ENCODE peak calls at places on chromosomes 13 and 19, in ten cellular contexts. E is lower lobe of right lung, X is left lobe of liver, B is RKO, Y is RPMI7951, J is GM18507, D is NCI-H1105, U is hypothalamus, N is hippocampal formation, V is putamen. A is an unnamed sample.
A peak's percentile ranks its signal among the peaks of the same experiment; 100 is the strongest.

GRCh38 chr19:7333198-7334118 is 15.3 kb upstream of the ARHGEF18 start:
- DNase-seq in E (no peak), X (no peak), B (no peak), Y (no peak), J (no peak), D (no peak), U (no peak), N (no peak), V (no peak), A (no peak)

GRCh38 chr19:4425531-4425930 is 23.1 kb downstream of the CHAF1A start:
- DNase-seq in E (no peak), X (no peak), B (peak; percentile 23), Y (no peak), J (no peak), D (no peak), U (no peak), N (no peak), V (no peak), A (no peak)

GRCh38 chr13:40611004-40611403 is 55.4 kb downstream of the FOXO1 start:
- DNase-seq in E (no peak), X (no peak), B (no peak), Y (no peak), J (no peak), D (no peak), U (no peak), N (no peak), V (no peak), A (no peak)

GRCh38 chr13:56864451-56864850 is 276.3 kb upstream of the PRR20A start:
- DNase-seq in E (no peak), X (no peak), B (no peak), Y (no peak), J (no peak), D (no peak), U (no peak), N (no peak), V (no peak), A (no peak)

GRCh38 chr19:50333235-50333736 is 4.1 kb upstream of the KCNC3 start:
- DNase-seq in E (peak; percentile 98), X (peak; percentile 93), B (no peak), Y (peak; percentile 88), J (peak; percentile 67), D (peak; percentile 93), U (peak; percentile 90), N (peak; percentile 90), V (peak; percentile 92), A (peak; percentile 91)

GRCh38 chr13:76164290-76164689 is 528.2 kb downstream of the LMO7 start:
- DNase-seq in E (no peak), X (no peak), B (no peak), Y (no peak), J (no peak), D (no peak), U (no peak), N (no peak), V (no peak), A (no peak)

GRCh38 chr13:44174769-44175425 is 198.7 kb upstream of the SERP2 start:
- DNase-seq in E (no peak), X (no peak), B (peak; percentile 9), Y (peak; percentile 67), J (no peak), D (no peak), U (no peak), N (no peak), V (no peak), A (no peak)

GRCh38 chr13:48818495-48818961 is 157.2 kb upstream of the FNDC3A start:
- DNase-seq in E (no peak), X (no peak), B (peak; percentile 72), Y (peak; percentile 85), J (no peak), D (no peak), U (no peak), N (no peak), V (no peak), A (no peak)

GRCh38 chr13:98273824-98274786 is 97.0 kb upstream of the RNF113B start:
- DNase-seq in E (no peak), X (no peak), B (no peak), Y (no peak), J (no peak), D (no peak), U (no peak), N (no peak), V (no peak), A (no peak)

GRCh38 chr13:80224468-80224867 is 116.5 kb downstream of the SPRY2 start:
- DNase-seq in E (no peak), X (no peak), B (no peak), Y (no peak), J (no peak), D (no peak), U (no peak), N (no peak), V (peak; percentile 64), A (no peak)

GRCh38 chr19:52138614-52139290 is 986 bp downstream of the ZNF616 start:
- DNase-seq in E (no peak), X (no peak), B (peak; percentile 68), Y (peak; percentile 29), J (no peak), D (peak; percentile 51), U (no peak), N (no peak), V (peak; percentile 18), A (peak; percentile 13)

GRCh38 chr19:35167251-35168119 is 12.9 kb downstream of the FXYD5 start:
- DNase-seq in E (no peak), X (no peak), B (no peak), Y (peak; percentile 30), J (no peak), D (no peak), U (no peak), N (no peak), V (no peak), A (no peak)

GRCh38 chr19:30742981-30743380 is 370.8 kb downstream of the ZNF536 start:
- DNase-seq in E (no peak), X (no peak), B (no peak), Y (no peak), J (no peak), D (no peak), U (no peak), N (no peak), V (no peak), A (no peak)

GRCh38 chr13:101942535-101943157 is 459.2 kb downstream of the FGF14 start:
- DNase-seq in E (no peak), X (no peak), B (no peak), Y (no peak), J (no peak), D (peak; percentile 38), U (no peak), N (peak; percentile 26), V (no peak), A (no peak)

GRCh38 chr13:101499406-101499805 is 46.9 kb downstream of the ITGBL1 start:
- DNase-seq in E (no peak), X (no peak), B (no peak), Y (peak; percentile 55), J (no peak), D (no peak), U (no peak), N (no peak), V (no peak), A (no peak)

GRCh38 chr19:42420055-42420544 is 7.1 kb downstream of the LIPE start:
- DNase-seq in E (peak; percentile 65), X (no peak), B (peak; percentile 83), Y (peak; percentile 43), J (no peak), D (no peak), U (no peak), N (peak; percentile 14), V (no peak), A (no peak)

GRCh38 chr13:23599083-23599925 is 29.1 kb downstream of the TNFRSF19 start:
- DNase-seq in E (no peak), X (no peak), B (no peak), Y (no peak), J (no peak), D (no peak), U (no peak), N (no peak), V (no peak), A (no peak)

GRCh38 chr19:2275588-2276428 is 6.2 kb downstream of the PEAK3 start:
- DNase-seq in E (no peak), X (no peak), B (no peak), Y (no peak), J (no peak), D (no peak), U (no peak), N (no peak), V (no peak), A (no peak)

GRCh38 chr19:41386442-41386841 is 10.1 kb downstream of the TMEM91 start:
- DNase-seq in E (no peak), X (no peak), B (no peak), Y (no peak), J (no peak), D (no peak), U (no peak), N (no peak), V (no peak), A (no peak)

GRCh38 chr19:2164020-2164988 is 571 bp downstream of the DOT1L start:
- DNase-seq in E (no peak), X (no peak), B (peak; percentile 51), Y (peak; percentile 20), J (no peak), D (no peak), U (no peak), N (no peak), V (no peak), A (no peak)

GRCh38 chr13:101452519-101453485 is at the start of gene ITGBL1:
- DNase-seq in E (no peak), X (no peak), B (no peak), Y (peak; percentile 73), J (no peak), D (no peak), U (no peak), N (peak; percentile 12), V (no peak), A (no peak)

GRCh38 chr19:40400521-40400920 is 10.5 kb upstream of the HIPK4 start:
- DNase-seq in E (no peak), X (no peak), B (no peak), Y (no peak), J (no peak), D (no peak), U (no peak), N (no peak), V (no peak), A (no peak)

GRCh38 chr13:92967923-92968322 is 258.7 kb upstream of the GPC6 start:
- DNase-seq in E (no peak), X (no peak), B (no peak), Y (no peak), J (no peak), D (no peak), U (no peak), N (no peak), V (no peak), A (no peak)

GRCh38 chr13:55728229-55728628 is 1412.5 kb upstream of the PRR20A start:
- DNase-seq in E (no peak), X (no peak), B (no peak), Y (no peak), J (no peak), D (no peak), U (no peak), N (no peak), V (no peak), A (no peak)

GRCh38 chr19:12867120-12868099 is 13.8 kb downstream of the DNASE2 start:
- DNase-seq in E (peak; percentile 75), X (no peak), B (no peak), Y (peak; percentile 62), J (peak; percentile 88), D (peak; percentile 88), U (no peak), N (no peak), V (no peak), A (no peak)

GRCh38 chr19:48989701-48990291 is 3.3 kb downstream of the GYS1 start:
- DNase-seq in E (no peak), X (no peak), B (no peak), Y (no peak), J (no peak), D (no peak), U (no peak), N (no peak), V (no peak), A (no peak)

GRCh38 chr13:40389081-40389641 is 277.3 kb downstream of the FOXO1 start:
- DNase-seq in E (no peak), X (no peak), B (no peak), Y (no peak), J (no peak), D (no peak), U (no peak), N (no peak), V (peak; percentile 45), A (no peak)

GRCh38 chr19:30066781-30067759 is 125.0 kb downstream of the URI1 start:
- DNase-seq in E (peak; percentile 22), X (peak; percentile 34), B (no peak), Y (no peak), J (no peak), D (no peak), U (no peak), N (no peak), V (no peak), A (no peak)

A was measured in NCI-H774.